ENCODE peak calls at places on chromosome 6, in five cellular contexts. T is OCI-LY7, Y is astrocyte, N is cardiac muscle cell, Q is heart right ventricle. I is an unnamed sample.

GRCh38 chr6:169934699-169935347 is 183.4 kb downstream of the ERMARD start:
- DNase-seq in T (no peak), Y (no peak), N (no peak), Q (no peak), I (no peak)

GRCh38 chr6:13535306-13535705 is 39.1 kb upstream of the SIRT5 start:
- DNase-seq in T (peak), Y (peak), N (no peak), Q (no peak), I (no peak)

GRCh38 chr6:29537714-29538403 is 21.7 kb downstream of the UBD start:
- DNase-seq in T (no peak), Y (no peak), N (no peak), Q (no peak), I (no peak)

GRCh38 chr6:113855500-113856010 is 1.6 kb upstream of the MARCKS start:
- DNase-seq in T (no peak), Y (peak), N (peak), Q (no peak), I (peak)

GRCh38 chr6:126427713-126428112 is 87.8 kb downstream of the CENPW start:
- DNase-seq in T (no peak), Y (no peak), N (no peak), Q (no peak), I (no peak)

GRCh38 chr6:131063764-131064272 is 773 bp upstream of the EPB41L2 start:
- DNase-seq in T (peak), Y (no peak), N (no peak), Q (no peak), I (no peak)

GRCh38 chr6:97312241-97312640 is 29.2 kb upstream of the MMS22L start:
- DNase-seq in T (no peak), Y (peak), N (no peak), Q (no peak), I (no peak)

GRCh38 chr6:101393291-101394251 is at the start of gene GRIK2:
- DNase-seq in T (no peak), Y (peak), N (peak), Q (no peak), I (peak)

GRCh38 chr6:20575125-20575524 is 40.9 kb downstream of the CDKAL1 start:
- DNase-seq in T (no peak), Y (no peak), N (no peak), Q (no peak), I (no peak)

GRCh38 chr6:132760256-132760655 is 2.6 kb upstream of the VNN2 start:
- DNase-seq in T (peak), Y (no peak), N (no peak), Q (no peak), I (no peak)

GRCh38 chr6:132765560-132765959 is 7.9 kb upstream of the VNN2 start:
- DNase-seq in T (no peak), Y (no peak), N (no peak), Q (no peak), I (no peak)

GRCh38 chr6:132763269-132763668 is 5.6 kb upstream of the VNN2 start:
- DNase-seq in T (peak), Y (no peak), N (peak), Q (peak), I (no peak)

GRCh38 chr6:132768051-132768517 is 10.4 kb upstream of the VNN2 start:
- DNase-seq in T (peak), Y (no peak), N (peak), Q (peak), I (no peak)

GRCh38 chr6:132764370-132764769 is 6.7 kb upstream of the VNN2 start:
- DNase-seq in T (no peak), Y (peak), N (peak), Q (peak), I (peak)
- TF ChIP-seq CTCF in T (no peak), Y (no peak), N (no peak), Q (no peak), I (peak)

DNA sequence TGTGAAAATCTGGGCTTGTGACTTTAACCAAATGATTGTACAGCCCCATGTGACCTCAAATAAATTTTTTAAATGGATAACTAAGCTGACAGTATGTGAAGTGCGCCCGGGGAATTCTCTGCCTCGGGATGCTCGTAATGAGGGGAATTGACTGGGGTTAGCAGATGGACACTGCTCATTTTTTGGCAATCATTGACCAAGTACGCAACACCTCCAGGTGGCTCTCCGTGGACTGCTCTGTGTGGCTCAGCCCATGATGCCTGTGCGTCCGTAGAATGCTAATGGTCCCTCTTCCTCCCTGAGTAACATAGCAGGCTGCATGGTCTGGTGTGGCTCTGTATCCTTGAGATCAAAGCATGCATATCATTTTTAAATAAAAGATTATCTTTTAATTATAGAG is 42.4 kb downstream of the FARS2 start:
- DNase-seq in T (no peak), Y (no peak), N (no peak), Q (no peak), I (no peak)
- H3K4me3 ChIP-seq in T (no peak), Y (no peak), N (no peak), Q (no peak), I (no peak)

GRCh38 chr6:109854541-109855308 is 123.4 kb upstream of the GPR6 start:
- DNase-seq in T (no peak), Y (no peak), N (no peak), Q (no peak), I (no peak)

GRCh38 chr6:109853426-109853825 is 124.7 kb upstream of the GPR6 start:
- DNase-seq in T (no peak), Y (no peak), N (no peak), Q (no peak), I (no peak)

GRCh38 chr6:109852713-109853112 is 125.4 kb upstream of the GPR6 start:
- DNase-seq in T (no peak), Y (no peak), N (no peak), Q (no peak), I (no peak)

DNA sequence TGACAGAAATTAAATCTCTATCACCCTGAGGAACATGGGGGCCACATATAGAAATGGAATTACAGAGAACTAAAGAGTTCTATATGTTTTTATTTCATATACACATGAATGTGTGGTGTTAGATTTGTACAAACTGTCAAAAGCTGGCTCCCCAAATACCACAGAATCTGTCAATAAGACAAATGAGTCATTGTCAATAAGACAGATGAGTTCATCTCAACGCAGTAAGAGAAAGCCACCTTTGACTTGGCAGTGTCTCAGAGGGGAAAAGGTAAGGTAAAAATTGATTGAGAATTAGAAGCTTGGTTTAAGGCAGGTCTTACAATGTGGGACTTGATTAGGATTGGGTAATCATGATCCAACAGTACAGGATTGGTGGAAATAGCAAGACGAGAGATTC is 124.2 kb upstream of the GPR6 start:
- DNase-seq in T (no peak), Y (no peak), N (no peak), Q (no peak), I (no peak)
- TF ChIP-seq CTCF in T (no peak), Y (no peak), N (no peak), Q (no peak), I (no peak)

GRCh38 chr6:69974193-69974592 is 107.8 kb downstream of the COL19A1 start:
- DNase-seq in T (no peak), Y (peak), N (peak), Q (peak), I (no peak)
- H3K4me3 ChIP-seq in T (no peak), Y (no peak), N (no peak), Q (no peak), I (no peak)

DNA sequence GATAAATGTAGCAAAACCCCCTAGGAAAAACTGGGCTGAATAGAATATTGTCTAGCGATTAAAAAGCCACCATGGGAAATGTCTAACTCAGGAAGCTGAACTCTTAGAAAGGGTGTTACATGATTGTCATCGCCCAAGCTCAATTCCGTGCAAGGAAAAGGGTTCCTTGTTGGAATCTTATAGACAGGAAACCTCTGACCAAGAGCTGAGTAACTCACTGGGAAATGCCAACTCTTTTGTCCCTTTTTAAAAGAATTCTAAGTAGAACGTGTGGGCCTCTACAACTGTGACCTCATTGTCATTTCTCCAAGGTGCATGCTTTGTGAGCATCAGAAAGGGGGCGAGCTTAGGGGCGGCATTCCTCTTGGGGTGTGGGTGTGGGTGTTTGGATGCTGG is 88.1 kb downstream of the SYNJ2 start:
- DNase-seq in T (no peak), Y (peak), N (peak), Q (no peak), I (peak)
- TF ChIP-seq CTCF in T (no peak), Y (no peak), N (no peak), Q (no peak), I (no peak)

DNA sequence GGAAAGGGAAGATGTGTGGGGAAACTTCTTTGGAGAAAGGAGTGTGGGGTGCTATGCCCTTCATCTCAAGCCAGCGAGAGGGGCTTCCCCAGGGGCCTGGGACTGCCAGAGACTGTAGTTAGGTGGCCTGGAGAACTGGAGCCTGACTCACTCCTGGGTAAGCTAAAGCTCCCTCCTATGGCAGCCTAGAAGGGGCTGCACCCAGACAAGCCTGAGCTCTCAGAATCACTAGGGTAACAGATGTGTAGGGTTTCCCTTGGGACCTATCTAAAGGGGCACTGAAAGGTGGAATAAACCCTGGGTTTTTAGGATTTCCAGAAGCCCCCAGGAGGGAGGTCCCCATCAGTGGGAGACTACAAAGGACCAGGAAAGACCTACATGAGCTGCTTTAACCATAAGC is 1.6 kb upstream of the ARMC2 start:
- DNase-seq in T (peak), Y (no peak), N (no peak), Q (no peak), I (no peak)
- H3K4me3 ChIP-seq in T (no peak), Y (no peak), N (no peak), Q (no peak), I (no peak)